ENCODE peak calls at places on chromosomes 13 and 19, in seven cellular contexts. Y is fibroblast of pulmonary artery, X is endothelial cell, A is tibial artery, B is HepG2, L is right atrium auricular region, W is choroid plexus epithelial cell. E is an unnamed sample.

GRCh38 chr13:30334663-30335386 is 27.5 kb upstream of the KATNAL1 start:
- DNase-seq in X (peak), A (no peak), W (no peak), B (peak), L (no peak), Y (peak), E (peak)

GRCh38 chr13:112995395-112996091 is 26.5 kb downstream of the MCF2L start:
- DNase-seq in L (no peak), W (no peak), Y (no peak), X (no peak), A (no peak), B (no peak), E (no peak)

GRCh38 chr13:111051656-111052232 is 63.4 kb upstream of the ARHGEF7 start:
- DNase-seq in B (no peak), A (no peak), X (no peak), L (peak), W (no peak), Y (no peak), E (no peak)

GRCh38 chr19:10701955-10702307 is 692 bp downstream of the QTRT1 start:
- DNase-seq in W (no peak), X (peak), L (no peak), Y (no peak), B (peak), A (no peak), E (peak)

GRCh38 chr13:109789262-109789661 is 2.9 kb upstream of the IRS2 start:
- DNase-seq in X (no peak), A (no peak), L (no peak), W (no peak), B (no peak), Y (no peak), E (no peak)

GRCh38 chr13:100721885-100722512 is 47.4 kb upstream of the TMTC4 start:
- DNase-seq in L (no peak), Y (peak), A (no peak), B (peak), X (peak), W (peak), E (peak)

GRCh38 chr13:48199404-48199991 is 33.5 kb upstream of the ITM2B start:
- DNase-seq in X (no peak), Y (no peak), W (no peak), B (no peak), A (no peak), L (no peak), E (no peak)

GRCh38 chr19:485583-486236 is 10.6 kb upstream of the MADCAM1 start:
- DNase-seq in L (peak), A (peak), Y (no peak), B (peak), X (no peak), W (peak), E (no peak)

GRCh38 chr19:54154603-54155345 is 4.7 kb downstream of the LENG1 start:
- DNase-seq in X (no peak), A (no peak), L (no peak), W (no peak), B (no peak), Y (peak), E (peak)

GRCh38 chr19:21398851-21399250 is 1.9 kb downstream of the ZNF493 start:
- DNase-seq in A (no peak), B (no peak), L (no peak), X (no peak), W (peak), Y (no peak), E (no peak)

GRCh38 chr13:50200562-50200961 is 185.3 kb downstream of the KCNRG start:
- DNase-seq in L (no peak), A (no peak), W (no peak), Y (no peak), B (no peak), X (no peak), E (no peak)

GRCh38 chr13:99014391-99014988 is 36.6 kb upstream of the DOCK9 start:
- DNase-seq in Y (no peak), L (no peak), A (no peak), X (no peak), W (no peak), B (no peak), E (no peak)

GRCh38 chr13:41546372-41547252 is 89.3 kb downstream of the RGCC start:
- DNase-seq in Y (peak), X (no peak), W (peak), A (no peak), L (no peak), B (peak), E (peak)

GRCh38 chr19:14475251-14476073 is at the start of gene PTGER1:
- DNase-seq in X (peak), W (peak), B (no peak), L (no peak), A (no peak), Y (no peak), E (peak)

GRCh38 chr19:18736415-18737336 is 53.2 kb downstream of the CRTC1 start:
- DNase-seq in L (no peak), Y (no peak), X (no peak), A (no peak), B (no peak), W (no peak), E (no peak)

GRCh38 chr19:46784262-46785053 is 3.9 kb downstream of the SLC1A5 start:
- DNase-seq in A (peak), W (peak), B (peak), X (peak), Y (peak), L (peak), E (peak)
- TF ChIP-seq CTCF in A (no peak), W (peak), B (peak), X (no peak), Y (peak), L (peak), E (no peak)

GRCh38 chr13:59266478-59267063 is 897.2 kb downstream of the DIAPH3 start:
- DNase-seq in W (peak), Y (peak), L (no peak), A (no peak), X (no peak), B (no peak), E (no peak)

GRCh38 chr13:59263531-59263930 is 900.2 kb downstream of the DIAPH3 start:
- DNase-seq in A (no peak), W (no peak), B (no peak), Y (no peak), L (no peak), X (no peak), E (no peak)

GRCh38 chr13:59259416-59260000 is 904.2 kb downstream of the DIAPH3 start:
- DNase-seq in B (no peak), L (no peak), A (no peak), W (no peak), X (no peak), Y (no peak), E (no peak)

DNA sequence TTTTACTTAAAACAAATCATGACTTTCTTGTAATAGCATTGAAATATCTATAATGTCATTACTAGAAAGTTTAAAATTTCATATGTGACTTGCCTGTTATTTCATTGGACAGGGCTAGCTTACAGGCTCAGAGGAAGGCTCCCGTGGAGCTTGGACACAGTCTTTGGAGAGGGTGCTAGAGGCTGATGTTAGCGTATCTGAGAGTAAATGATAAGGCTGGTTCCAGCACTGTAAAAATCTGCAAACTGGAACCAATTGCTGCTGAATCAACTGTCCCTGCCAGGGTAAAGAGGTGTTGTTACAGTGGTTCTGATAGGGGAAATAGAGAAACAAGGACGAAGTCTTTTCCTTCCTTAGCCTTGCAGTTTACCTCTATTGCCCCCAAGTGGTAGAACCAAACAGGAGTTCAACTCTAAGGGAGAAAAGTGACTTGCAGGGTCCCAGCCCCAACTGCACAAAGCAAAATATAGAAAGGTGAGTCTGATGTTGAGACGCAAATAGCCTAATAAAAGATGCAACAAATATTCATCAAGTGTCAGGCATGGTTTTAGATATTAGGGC is 901.7 kb downstream of the DIAPH3 start:
- DNase-seq in Y (peak), W (peak), A (no peak), X (peak), L (no peak), B (peak), E (no peak)
- TF ChIP-seq CTCF in Y (peak), W (peak), A (no peak), X (peak), L (peak), B (no peak), E (no peak)

DNA sequence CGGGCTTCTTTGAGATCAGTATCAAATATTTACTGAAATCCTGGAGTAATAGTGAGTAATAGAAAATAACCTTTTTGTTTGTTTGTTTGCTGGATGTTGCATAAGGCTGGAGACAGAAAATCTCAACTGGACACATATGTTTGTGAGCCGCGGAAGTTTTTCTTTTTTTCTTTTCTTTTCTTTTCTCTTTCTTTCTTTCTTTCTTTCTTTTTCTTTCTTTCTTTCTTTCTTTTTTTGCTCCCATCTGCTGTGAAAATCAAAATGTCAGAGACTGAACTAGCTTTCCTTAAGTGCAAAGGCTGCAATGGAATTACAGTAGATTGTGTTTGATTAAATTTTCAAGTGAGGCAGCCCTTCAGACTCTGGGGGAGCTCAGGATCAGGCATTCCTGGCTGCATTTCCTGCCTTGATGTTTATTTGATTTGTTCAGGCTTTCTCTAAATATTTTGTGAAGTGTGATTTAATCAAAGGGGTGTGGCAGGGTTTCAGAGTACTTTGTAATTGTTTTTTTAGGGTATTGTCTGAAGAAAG is 306 bp downstream of the FRY start:
- DNase-seq in X (no peak), B (no peak), L (no peak), Y (no peak), A (no peak), W (no peak), E (no peak)
- TF ChIP-seq CTCF in X (no peak), B (no peak), L (no peak), Y (no peak), A (no peak), W (no peak), E (no peak)

DNA sequence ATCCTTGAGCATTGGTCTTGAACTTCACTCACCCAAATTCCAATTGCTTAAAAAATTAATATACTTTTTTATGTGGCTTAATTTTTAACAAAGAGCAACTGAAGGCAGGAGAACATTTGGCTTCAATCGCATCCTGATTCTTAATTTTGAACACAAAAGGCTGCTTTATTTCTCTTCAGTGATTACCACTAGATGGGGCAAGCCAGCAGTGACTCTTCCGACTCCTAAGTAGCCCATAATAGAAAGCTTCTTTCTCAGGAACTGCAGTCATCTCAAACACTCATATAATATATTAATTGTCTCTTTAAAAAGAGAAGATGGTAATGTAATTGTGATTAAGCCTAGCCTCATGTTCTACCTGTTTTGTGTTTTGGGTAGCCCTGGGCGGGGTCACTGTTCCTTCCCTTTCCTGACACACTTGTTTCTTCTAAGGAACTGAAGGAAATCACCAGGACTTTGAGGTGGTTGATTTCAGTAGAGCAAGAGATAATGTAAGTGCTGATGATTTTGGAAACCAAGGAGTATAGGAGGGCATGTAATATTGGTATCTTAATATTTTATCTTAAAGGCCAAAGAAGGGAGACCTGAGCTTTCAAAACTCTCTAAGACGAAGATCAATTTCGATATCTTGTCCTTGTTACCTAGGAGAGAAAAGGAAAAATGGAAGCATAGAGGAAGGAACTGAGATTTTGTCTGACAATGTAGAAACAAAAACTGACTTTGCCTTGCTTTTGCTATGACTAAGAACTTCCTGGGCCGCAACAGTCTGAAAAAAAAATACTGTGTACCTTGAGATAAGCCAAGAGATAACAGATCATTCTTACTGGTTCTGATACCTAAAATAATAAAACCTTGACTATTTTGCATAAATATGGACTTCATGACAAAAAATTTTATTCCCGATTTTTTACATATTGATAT is 73.1 kb downstream of the TNFSF13B start:
- DNase-seq in W (peak), A (no peak), L (no peak), B (peak), X (no peak), Y (peak), E (no peak)
- TF ChIP-seq CTCF in W (peak), A (peak), L (peak), B (peak), X (no peak), Y (peak), E (peak)

GRCh38 chr19:1655992-1656608 is 3.7 kb upstream of the TCF3 start:
- DNase-seq in B (no peak), Y (no peak), X (no peak), W (no peak), A (no peak), L (no peak), E (no peak)

GRCh38 chr19:1657632-1658445 is 5.4 kb upstream of the TCF3 start:
- DNase-seq in Y (no peak), B (no peak), X (no peak), A (no peak), W (no peak), L (no peak), E (no peak)

GRCh38 chr19:1658446-1659433 is 6.3 kb upstream of the TCF3 start:
- DNase-seq in L (no peak), B (no peak), W (no peak), A (no peak), Y (no peak), X (no peak), E (no peak)

GRCh38 chr19:1655131-1655981 is 2.9 kb upstream of the TCF3 start:
- DNase-seq in Y (no peak), W (no peak), L (no peak), A (no peak), B (no peak), X (no peak), E (no peak)

DNA sequence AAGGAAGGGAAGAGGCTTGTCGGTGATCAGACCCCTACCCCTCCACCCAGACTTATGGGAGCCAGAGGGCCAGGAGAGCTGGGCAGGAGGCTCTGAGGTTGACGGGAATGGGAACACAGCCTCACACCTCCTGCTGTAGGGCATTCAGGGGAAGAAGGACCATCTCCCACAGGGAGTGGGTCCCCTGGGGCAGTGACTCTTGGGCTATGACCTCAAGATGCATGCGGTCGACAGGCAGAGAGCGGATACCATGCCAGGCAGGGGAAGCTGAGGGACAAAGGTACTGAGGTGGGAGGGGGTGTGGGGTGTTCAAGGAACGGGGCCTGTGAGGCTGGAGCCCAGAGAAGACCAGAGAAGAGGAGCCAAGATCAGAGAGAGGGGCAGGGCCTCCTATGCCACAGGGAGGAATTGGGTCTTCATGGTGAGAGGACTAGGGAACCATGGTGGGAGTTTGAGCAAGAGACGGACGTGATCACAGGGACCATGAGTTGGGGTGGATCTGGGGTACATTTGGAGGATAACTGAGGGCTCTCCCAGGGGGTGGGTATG is 4.6 kb upstream of the TCF3 start:
- DNase-seq in A (no peak), X (no peak), Y (no peak), B (no peak), L (no peak), W (no peak), E (no peak)
- TF ChIP-seq CTCF in A (no peak), X (no peak), Y (no peak), B (no peak), L (no peak), W (no peak), E (no peak)

E was measured in activated CD8-positive, alpha-beta T cell treated with anti-CD3 and anti-CD28 coated beads for 36 hours.